ENCODE peak calls at places on chromosomes 1 and 21, in six cellular contexts. S, W, V, T, Z and J are unnamed samples.

GRCh38 chr1:54229281-54229891 is 29.4 kb downstream of the MRPL37 start:
- DNase-seq in S (peak), W (no peak), V (no peak), T (peak), Z (peak), J (no peak)

GRCh38 chr1:31445951-31446350 is 32.9 kb downstream of the SERINC2 start:
- DNase-seq in S (no peak), W (no peak), V (no peak), T (no peak), Z (no peak), J (no peak)

GRCh38 chr21:10521091-10521598 is at the start of gene TPTE:
- DNase-seq in S (no peak), W (no peak), V (no peak), T (no peak), Z (no peak), J (no peak)

GRCh38 chr1:190168893-190169292 is 308.8 kb downstream of the BRINP3 start:
- DNase-seq in S (no peak), W (no peak), V (no peak), T (peak), Z (no peak), J (no peak)

GRCh38 chr1:228307218-228308023 is 99.2 kb downstream of the TRIM11 start:
- DNase-seq in S (no peak), W (no peak), V (no peak), T (no peak), Z (no peak), J (no peak)

GRCh38 chr1:187390157-187390556 is 561.4 kb downstream of the PLA2G4A start:
- DNase-seq in S (peak), W (no peak), V (no peak), T (peak), Z (no peak), J (no peak)

GRCh38 chr1:205317311-205317917 is 4.1 kb downstream of the NUAK2 start:
- DNase-seq in S (no peak), W (no peak), V (no peak), T (no peak), Z (no peak), J (no peak)

GRCh38 chr1:6321205-6321604 is 60.3 kb upstream of the GPR153 start:
- DNase-seq in S (no peak), W (no peak), V (no peak), T (no peak), Z (no peak), J (no peak)

GRCh38 chr1:222616535-222616934 is 1.4 kb upstream of the MIA3 start:
- DNase-seq in S (peak), W (no peak), V (no peak), T (peak), Z (peak), J (no peak)

GRCh38 chr1:43969416-43969745 is 429 bp upstream of the DPH2 start:
- DNase-seq in S (no peak), W (no peak), V (no peak), T (no peak), Z (no peak), J (no peak)

GRCh38 chr1:89739013-89739843 is 81.6 kb upstream of the LRRC8D start:
- DNase-seq in S (no peak), W (no peak), V (no peak), T (peak), Z (peak), J (no peak)

GRCh38 chr1:8361198-8361849 is 43.4 kb downstream of the SLC45A1 start:
- DNase-seq in S (no peak), W (no peak), V (no peak), T (no peak), Z (no peak), J (no peak)

GRCh38 chr1:166588741-166589140 is 250.5 kb upstream of the POGK start:
- DNase-seq in S (no peak), W (no peak), V (no peak), T (no peak), Z (no peak), J (no peak)

GRCh38 chr1:85585845-85586244 is 5.3 kb downstream of the CCN1 start:
- DNase-seq in S (no peak), W (no peak), V (no peak), T (peak), Z (peak), J (no peak)

GRCh38 chr1:7384121-7384520 is 387.0 kb upstream of the VAMP3 start:
- DNase-seq in S (no peak), W (no peak), V (no peak), T (no peak), Z (no peak), J (peak)

GRCh38 chr1:240244968-240245628 is 153.4 kb downstream of the FMN2 start:
- DNase-seq in S (no peak), W (no peak), V (no peak), T (peak), Z (peak), J (no peak)

GRCh38 chr1:9281907-9282306 is 10.8 kb upstream of the SPSB1 start:
- DNase-seq in S (no peak), W (no peak), V (no peak), T (no peak), Z (no peak), J (no peak)

GRCh38 chr1:153789478-153790148 is 14.4 kb downstream of the SLC27A3 start:
- DNase-seq in S (no peak), W (no peak), V (no peak), T (no peak), Z (no peak), J (peak)

GRCh38 chr1:54001620-54002019 is 16.4 kb downstream of the LDLRAD1 start:
- DNase-seq in S (no peak), W (no peak), V (no peak), T (no peak), Z (no peak), J (no peak)

GRCh38 chr1:88404582-88404981 is 279.5 kb upstream of the PKN2 start:
- DNase-seq in S (no peak), W (no peak), V (peak), T (no peak), Z (no peak), J (no peak)

GRCh38 chr1:110471131-110471530 is 20.2 kb downstream of the PROK1 start:
- DNase-seq in S (no peak), W (no peak), V (no peak), T (no peak), Z (no peak), J (no peak)

GRCh38 chr1:178530037-178530402 is 17.1 kb downstream of the TEX35 start:
- DNase-seq in S (peak), W (no peak), V (no peak), T (peak), Z (peak), J (no peak)

GRCh38 chr1:22728751-22729399 is 18.2 kb downstream of the EPHB2 start:
- DNase-seq in S (no peak), W (no peak), V (no peak), T (peak), Z (peak), J (no peak)

GRCh38 chr1:150567717-150568561 is 11.5 kb downstream of the MCL1 start:
- DNase-seq in S (peak), W (peak), V (peak), T (peak), Z (peak), J (peak)

GRCh38 chr1:110224240-110224995 is 14.3 kb downstream of the KCNC4 start:
- DNase-seq in S (peak), W (no peak), V (no peak), T (no peak), Z (no peak), J (no peak)

GRCh38 chr1:16882995-16883394 is 12.8 kb upstream of the RNU1-2 start:
- DNase-seq in S (no peak), W (no peak), V (no peak), T (no peak), Z (no peak), J (no peak)

GRCh38 chr1:206951318-206952105 is 5.2 kb upstream of the PIGR start:
- DNase-seq in S (no peak), W (no peak), V (no peak), T (no peak), Z (no peak), J (no peak)

GRCh38 chr1:66351913-66352312 is 182.0 kb upstream of the SGIP1 start:
- DNase-seq in S (peak), W (no peak), V (no peak), T (no peak), Z (no peak), J (no peak)

GRCh38 chr1:75345538-75346292 is 211.5 kb downstream of the LHX8 start:
- DNase-seq in S (no peak), W (no peak), V (no peak), T (no peak), Z (peak), J (no peak)

GRCh38 chr1:216665381-216665780 is 57.8 kb downstream of the ESRRG start:
- DNase-seq in S (no peak), W (no peak), V (no peak), T (peak), Z (peak), J (no peak)

GRCh38 chr1:183881387-183882084 is 76.6 kb downstream of the RGL1 start:
- DNase-seq in S (peak), W (peak), V (peak), T (peak), Z (peak), J (peak)

GRCh38 chr1:109509176-109510134 is at the start of gene AMIGO1:
- DNase-seq in S (peak), W (peak), V (no peak), T (peak), Z (peak), J (peak)

GRCh38 chr1:47436979-47437517 is 796 bp upstream of the FOXD2 start:
- DNase-seq in S (no peak), W (no peak), V (no peak), T (peak), Z (peak), J (no peak)

GRCh38 chr21:36395353-36396111 is 10.3 kb downstream of the CHAF1B start:
- DNase-seq in S (no peak), W (no peak), V (no peak), T (no peak), Z (no peak), J (no peak)

GRCh38 chr1:234862944-234863515 is 253.1 kb upstream of the IRF2BP2 start:
- DNase-seq in S (no peak), W (no peak), V (no peak), T (peak), Z (no peak), J (no peak)

GRCh38 chr1:85936470-85936869 is 220.1 kb downstream of the COL24A1 start:
- DNase-seq in S (no peak), W (no peak), V (no peak), T (no peak), Z (no peak), J (no peak)

GRCh38 chr1:224170748-224171478 is 12.1 kb upstream of the DEGS1 start:
- DNase-seq in S (peak), W (no peak), V (no peak), T (no peak), Z (peak), J (peak)

GRCh38 chr1:30757196-30757949 is at the start of gene LAPTM5:
- DNase-seq in S (no peak), W (no peak), V (no peak), T (no peak), Z (no peak), J (no peak)

GRCh38 chr1:85134583-85135455 is 66.0 kb downstream of the SYDE2 start:
- DNase-seq in S (no peak), W (no peak), V (no peak), T (peak), Z (peak), J (no peak)

GRCh38 chr1:156118175-156118868 is 3.8 kb downstream of the LMNA start:
- DNase-seq in S (no peak), W (no peak), V (no peak), T (no peak), Z (peak), J (no peak)
- H3K23ac ChIP-seq in S (no peak), W (no peak), V (no peak), T (peak), Z (no peak), J (no peak)

DNA sequence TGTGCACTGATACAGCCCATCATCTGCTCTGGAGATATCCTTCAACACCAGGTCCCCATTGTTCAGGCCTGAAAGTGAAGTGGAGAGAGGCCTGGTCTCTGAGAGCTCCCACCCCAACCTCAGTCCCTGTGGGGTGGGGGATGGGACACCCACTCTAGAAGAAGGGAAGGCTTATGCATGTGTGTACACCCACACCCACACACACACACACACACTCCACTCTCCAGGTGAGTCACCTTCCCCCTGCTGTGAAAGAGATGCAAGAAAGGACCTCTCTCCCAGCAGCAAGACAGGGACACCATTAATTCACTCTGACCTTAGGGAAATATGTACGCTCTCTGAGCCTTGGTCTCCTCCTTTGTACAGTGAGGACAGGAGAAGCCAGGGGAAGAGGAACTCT is 5.9 kb downstream of the VSIG8 start:
- DNase-seq in S (no peak), W (no peak), V (no peak), T (no peak), Z (no peak), J (no peak)
- H2BK15ac ChIP-seq in S (no peak), W (no peak), V (no peak), T (peak), Z (no peak), J (no peak)

DNA sequence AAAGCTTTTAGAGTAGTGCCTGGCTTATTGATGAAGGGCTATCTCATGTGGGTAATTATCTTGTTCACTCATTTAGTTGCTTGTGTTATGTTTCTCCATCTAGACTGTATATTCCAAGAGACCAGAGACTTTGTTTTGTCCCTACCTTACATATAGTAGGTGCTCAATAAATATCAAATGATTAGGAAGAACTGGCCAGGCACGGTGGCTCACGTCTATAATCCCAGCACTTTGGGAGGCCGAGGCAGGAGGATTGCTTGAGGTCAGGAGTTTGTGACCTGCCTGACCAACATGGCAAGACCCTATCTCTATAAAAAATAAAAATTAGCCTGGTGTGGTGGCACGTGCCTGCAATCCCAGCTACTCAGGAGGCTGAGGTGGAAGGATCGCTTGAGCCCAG is 9.0 kb downstream of the FBXO2 start:
- DNase-seq in S (no peak), W (no peak), V (no peak), T (no peak), Z (no peak), J (no peak)
- H3K23ac ChIP-seq in S (no peak), W (no peak), V (no peak), T (no peak), Z (no peak), J (no peak)

DNA sequence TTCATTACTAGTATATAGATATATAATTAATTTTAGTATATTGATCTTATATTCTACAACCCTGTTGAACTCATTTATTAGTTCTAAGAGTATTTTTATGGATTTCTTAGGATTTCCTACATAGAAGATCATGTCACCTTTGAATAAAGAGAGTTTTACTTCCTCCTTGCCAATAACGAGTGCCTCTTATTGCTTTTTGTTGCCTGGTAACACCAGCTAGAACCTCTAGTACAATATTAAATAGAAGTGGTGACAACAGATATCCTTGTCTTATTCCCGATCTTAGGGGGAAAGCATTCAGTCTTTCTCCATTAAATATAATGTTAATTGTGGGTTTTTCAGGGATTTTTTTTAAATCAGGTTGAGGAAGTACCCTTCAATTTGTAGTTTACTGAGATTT is 40.8 kb downstream of the WNT2B start:
- DNase-seq in S (no peak), W (no peak), V (no peak), T (no peak), Z (no peak), J (no peak)
- H2BK15ac ChIP-seq in S (no peak), W (no peak), V (no peak), T (no peak), Z (no peak), J (no peak)